ENCODE peak calls at places on chromosomes 7 and 10, in seven cellular contexts. K is fibroblast of lung, Q is brain microvascular endothelial cell, T is ascending aorta, U is right lobe of liver, F is thoracic aorta, N is esophagus squamous epithelium. A is an unnamed sample.

GRCh38 chr7:95915731-95916130 is 143.4 kb downstream of the DYNC1I1 start:
- DNase-seq in K (no peak), Q (no peak), T (no peak), U (no peak), F (no peak), N (no peak), A (no peak)

GRCh38 chr7:602341-603141 is 82.9 kb upstream of the PDGFA start:
- DNase-seq in K (no peak), Q (no peak), T (peak), U (no peak), F (no peak), N (no peak), A (no peak)

GRCh38 chr7:147586110-147586509 is 1004.5 kb upstream of the C7orf33 start:
- DNase-seq in K (no peak), Q (no peak), T (no peak), U (no peak), F (no peak), N (no peak), A (no peak)

GRCh38 chr7:81233208-81233940 is 314.5 kb upstream of the SEMA3C start:
- DNase-seq in K (no peak), Q (no peak), T (no peak), U (no peak), F (no peak), N (no peak), A (no peak)

GRCh38 chr10:61937631-61938284 is 36.3 kb downstream of the ARID5B start:
- DNase-seq in K (peak), Q (no peak), T (no peak), U (no peak), F (no peak), N (no peak), A (no peak)

GRCh38 chr10:27541728-27542285 is 37.7 kb downstream of the RAB18 start:
- DNase-seq in K (no peak), Q (no peak), T (no peak), U (no peak), F (no peak), N (no peak), A (no peak)

GRCh38 chr7:108303332-108303731 is 152.9 kb downstream of the NRCAM start:
- DNase-seq in K (no peak), Q (no peak), T (no peak), U (no peak), F (no peak), N (no peak), A (no peak)

GRCh38 chr10:132637477-132638129 is 100.0 kb downstream of the INPP5A start:
- DNase-seq in K (peak), Q (peak), T (peak), U (peak), F (no peak), N (no peak), A (peak)

GRCh38 chr10:51876528-51876927 is 177.1 kb upstream of the CSTF2T start:
- DNase-seq in K (no peak), Q (no peak), T (no peak), U (no peak), F (no peak), N (no peak), A (no peak)

GRCh38 chr10:54314430-54314829 is 486.6 kb downstream of the PCDH15 start:
- DNase-seq in K (no peak), Q (no peak), T (no peak), U (no peak), F (no peak), N (no peak), A (no peak)

GRCh38 chr7:143410523-143411004 is 1.9 kb upstream of the EPHA1 start:
- DNase-seq in K (peak), Q (no peak), T (peak), U (no peak), F (no peak), N (no peak), A (no peak)

GRCh38 chr7:3107889-3108570 is 64.4 kb upstream of the CARD11 start:
- DNase-seq in K (peak), Q (no peak), T (no peak), U (no peak), F (no peak), N (no peak), A (no peak)

GRCh38 chr10:123965973-123966895 is 74.6 kb upstream of the CPXM2 start:
- DNase-seq in K (no peak), Q (no peak), T (no peak), U (no peak), F (no peak), N (no peak), A (no peak)

GRCh38 chr10:107264742-107265141 is 100.2 kb upstream of the SORCS1 start:
- DNase-seq in K (no peak), Q (no peak), T (no peak), U (no peak), F (no peak), N (no peak), A (no peak)

GRCh38 chr7:150962743-150963399 is 15.2 kb downstream of the KCNH2 start:
- DNase-seq in K (no peak), Q (no peak), T (no peak), U (no peak), F (no peak), N (no peak), A (peak)

GRCh38 chr7:50212666-50213621 is 91.6 kb upstream of the IKZF1 start:
- DNase-seq in K (no peak), Q (no peak), T (no peak), U (no peak), F (no peak), N (no peak), A (no peak)

GRCh38 chr10:131427901-131428300 is 116.4 kb upstream of the TCERG1L start:
- DNase-seq in K (no peak), Q (no peak), T (no peak), U (no peak), F (no peak), N (no peak), A (no peak)
- H3K4me3 ChIP-seq in K (no peak), Q (no peak), T (no peak), U (no peak), F (no peak), N (no peak), A (no peak)

GRCh38 chr10:80268938-80269588 is 20.4 kb downstream of the MAT1A start:
- DNase-seq in K (no peak), Q (no peak), T (no peak), U (peak), F (no peak), N (no peak), A (no peak)

GRCh38 chr10:80265740-80266512 is 23.5 kb downstream of the MAT1A start:
- DNase-seq in K (no peak), Q (no peak), T (no peak), U (no peak), F (no peak), N (no peak), A (no peak)

GRCh38 chr10:80266513-80266863 is 23.0 kb downstream of the MAT1A start:
- DNase-seq in K (no peak), Q (no peak), T (no peak), U (no peak), F (no peak), N (no peak), A (no peak)

GRCh38 chr10:80270887-80271286 is 18.6 kb downstream of the MAT1A start:
- DNase-seq in K (no peak), Q (no peak), T (no peak), U (peak), F (no peak), N (no peak), A (no peak)

GRCh38 chr10:80268266-80268665 is 21.2 kb downstream of the MAT1A start:
- DNase-seq in K (no peak), Q (no peak), T (no peak), U (no peak), F (no peak), N (no peak), A (no peak)
- TF ChIP-seq CTCF in K (no peak), Q (no peak), T (no peak), U (no peak), F (no peak), N (no peak), A (no peak)

GRCh38 chr10:89252225-89252585 is 630 bp upstream of the LIPA start:
- DNase-seq in K (no peak), Q (no peak), T (no peak), U (no peak), F (no peak), N (no peak), A (no peak)
- H3K4me3 ChIP-seq in K (no peak), Q (no peak), T (peak), U (no peak), F (peak), N (peak), A (peak)

GRCh38 chr7:93601363-93601762 is 26.8 kb upstream of the CALCR start:
- DNase-seq in K (peak), Q (no peak), T (no peak), U (no peak), F (no peak), N (no peak), A (no peak)
- TF ChIP-seq CTCF in K (no peak), Q (no peak), T (no peak), U (no peak), F (no peak), N (no peak), A (no peak)

GRCh38 chr10:89416465-89416864 is 2.1 kb downstream of the IFIT5 start:
- DNase-seq in K (no peak), Q (no peak), T (no peak), U (no peak), F (no peak), N (no peak), A (no peak)
- H3K4me3 ChIP-seq in K (no peak), Q (no peak), T (peak), U (no peak), F (no peak), N (no peak), A (peak)

GRCh38 chr7:131546126-131546525 is 10.3 kb downstream of the PODXL start:
- DNase-seq in K (no peak), Q (no peak), T (no peak), U (no peak), F (no peak), N (no peak), A (no peak)

GRCh38 chr7:131546583-131547111 is 9.8 kb downstream of the PODXL start:
- DNase-seq in K (no peak), Q (no peak), T (no peak), U (no peak), F (no peak), N (no peak), A (no peak)

GRCh38 chr7:131543298-131543697 is 13.1 kb downstream of the PODXL start:
- DNase-seq in K (no peak), Q (no peak), T (no peak), U (no peak), F (no peak), N (no peak), A (no peak)

GRCh38 chr7:131544021-131544420 is 12.4 kb downstream of the PODXL start:
- DNase-seq in K (no peak), Q (no peak), T (no peak), U (no peak), F (no peak), N (no peak), A (no peak)

GRCh38 chr7:131544449-131545425 is 11.7 kb downstream of the PODXL start:
- DNase-seq in K (peak), Q (peak), T (no peak), U (no peak), F (no peak), N (no peak), A (no peak)
- TF ChIP-seq CTCF in K (no peak), Q (peak), T (no peak), U (no peak), F (no peak), N (no peak), A (peak)

DNA sequence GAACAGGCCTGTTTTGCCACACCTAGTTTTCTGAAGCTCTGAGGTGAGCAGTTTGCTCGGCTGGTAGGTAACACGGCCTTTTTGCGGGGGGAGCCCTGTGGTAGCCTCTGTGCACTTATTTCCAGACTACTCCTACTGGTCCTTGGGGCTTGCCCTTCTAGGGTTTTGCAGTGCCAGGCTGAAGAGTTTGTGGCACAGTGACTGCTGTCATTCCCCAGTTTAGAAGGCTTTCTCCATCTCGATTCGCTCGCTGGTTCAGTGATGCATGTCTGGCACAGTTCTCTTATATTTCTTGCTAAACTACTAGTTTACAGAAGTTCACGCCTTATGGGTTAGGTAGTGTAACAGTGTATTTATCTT is 711 bp downstream of the KIF20B start:
- DNase-seq in K (peak), Q (peak), T (no peak), U (no peak), F (no peak), N (no peak), A (no peak)
- H3K4me3 ChIP-seq in K (peak), Q (peak), T (peak), U (peak), F (peak), N (peak), A (peak)

GRCh38 chr7:73522081-73522818 is at the start of gene BAZ1B:
- DNase-seq in K (peak), Q (peak), T (peak), U (peak), F (peak), N (peak), A (peak)
- TF ChIP-seq CTCF in K (no peak), Q (peak), T (peak), U (peak), F (no peak), N (no peak), A (peak)

GRCh38 chr7:6481445-6481844 is 33.7 kb upstream of the DAGLB start:
- DNase-seq in K (no peak), Q (no peak), T (no peak), U (no peak), F (no peak), N (no peak), A (no peak)
- H3K4me3 ChIP-seq in K (peak), Q (peak), T (peak), U (peak), F (peak), N (no peak), A (peak)

GRCh38 chr7:37097276-37097675 is 351.4 kb downstream of the ELMO1 start:
- DNase-seq in K (no peak), Q (no peak), T (no peak), U (no peak), F (no peak), N (no peak), A (no peak)
- TF ChIP-seq CTCF in K (no peak), Q (no peak), T (no peak), U (no peak), F (no peak), N (no peak), A (no peak)